ENCODE peak calls at places on chromosomes 13 and 19, in eight cellular contexts. X, F, U, S, Q, A, R and W are unnamed samples.

GRCh38 chr19:51131780-51132680 is 7.3 kb downstream of the SIGLEC9 start:
- DNase-seq in F (no peak), Q (peak), S (no peak), R (peak), X (no peak), A (no peak), U (peak), W (peak)

GRCh38 chr13:46535822-46536221 is 17.1 kb upstream of the LRCH1 start:
- DNase-seq in X (no peak), U (no peak), F (no peak), R (peak), Q (no peak), S (no peak), A (no peak), W (no peak)

GRCh38 chr19:44608391-44608821 is 5.0 kb upstream of the IGSF23 start:
- DNase-seq in F (no peak), U (no peak), S (peak), A (no peak), R (peak), Q (peak), X (no peak), W (no peak)

GRCh38 chr19:9205506-9206113 is 13.8 kb downstream of the OR7D4 start:
- DNase-seq in Q (peak), U (peak), F (peak), S (no peak), X (peak), A (peak), R (peak), W (peak)

GRCh38 chr13:47679391-47679790 is 321.7 kb downstream of the SUCLA2 start:
- DNase-seq in Q (peak), F (no peak), A (no peak), X (peak), R (peak), S (peak), U (no peak), W (no peak)

GRCh38 chr19:15010497-15011255 is 31.0 kb upstream of the SLC1A6 start:
- DNase-seq in Q (no peak), A (no peak), R (no peak), U (no peak), S (no peak), F (no peak), X (no peak), W (no peak)

GRCh38 chr19:15453906-15454305 is 4.2 kb upstream of the WIZ start:
- DNase-seq in A (no peak), R (no peak), U (no peak), S (no peak), F (no peak), Q (no peak), X (no peak), W (no peak)

GRCh38 chr19:19475845-19476828 is 39.2 kb downstream of the TSSK6 start:
- DNase-seq in X (no peak), Q (peak), U (no peak), S (no peak), A (no peak), R (no peak), F (no peak), W (no peak)

GRCh38 chr19:54062643-54063042 is 1.1 kb downstream of the VSTM1 start:
- DNase-seq in F (no peak), X (no peak), S (no peak), R (no peak), Q (no peak), A (no peak), U (no peak), W (no peak)

GRCh38 chr13:24629320-24629719 is 50.9 kb upstream of the ATP12A start:
- DNase-seq in X (no peak), F (no peak), Q (peak), U (no peak), R (no peak), S (no peak), A (peak), W (no peak)

GRCh38 chr13:35888327-35888940 is 242.7 kb downstream of the DCLK1 start:
- DNase-seq in Q (no peak), F (no peak), R (peak), X (no peak), U (no peak), S (no peak), A (no peak), W (no peak)

GRCh38 chr13:43478178-43478577 is 308.6 kb downstream of the ENOX1 start:
- DNase-seq in A (no peak), R (no peak), F (no peak), U (no peak), Q (no peak), S (no peak), X (no peak), W (no peak)

GRCh38 chr19:2042485-2043268 is 8.4 kb downstream of the MKNK2 start:
- DNase-seq in S (no peak), F (no peak), Q (no peak), U (no peak), X (no peak), R (no peak), A (peak), W (no peak)

GRCh38 chr13:41601718-41602445 is 144.5 kb downstream of the RGCC start:
- DNase-seq in U (no peak), A (no peak), S (no peak), Q (no peak), F (no peak), X (no peak), R (no peak), W (no peak)

GRCh38 chr13:98393873-98394272 is 183.0 kb downstream of the STK24 start:
- DNase-seq in S (no peak), X (no peak), Q (no peak), F (no peak), A (no peak), U (no peak), R (no peak), W (no peak)

GRCh38 chr19:58399903-58400637 is 4.6 kb downstream of the RNF225 start:
- DNase-seq in S (no peak), R (no peak), A (no peak), F (no peak), X (no peak), Q (no peak), U (no peak), W (no peak)

GRCh38 chr13:38590796-38591507 is 95.9 kb upstream of the FREM2 start:
- DNase-seq in F (no peak), X (no peak), R (no peak), Q (no peak), S (no peak), U (no peak), A (no peak), W (no peak)

GRCh38 chr13:93338906-93339305 is 112.3 kb downstream of the GPC6 start:
- DNase-seq in X (no peak), U (no peak), Q (no peak), R (peak), S (no peak), A (no peak), F (no peak), W (no peak)

GRCh38 chr13:70630247-70630646 is 522.0 kb upstream of the KLHL1 start:
- DNase-seq in Q (peak), X (no peak), R (no peak), A (no peak), U (no peak), S (no peak), F (no peak), W (no peak)

GRCh38 chr13:73075546-73075945 is 16.7 kb downstream of the KLF5 start:
- DNase-seq in Q (no peak), A (no peak), S (no peak), R (no peak), F (no peak), X (no peak), U (no peak), W (no peak)

GRCh38 chr19:30864460-30865215 is 484.6 kb downstream of the TSHZ3 start:
- DNase-seq in S (no peak), U (no peak), R (no peak), A (peak), Q (no peak), F (no peak), X (no peak), W (no peak)